ENCODE peak calls at places on chromosomes 5 and 9, in five cellular contexts. One of them, this sample, is unnamed.

GRCh38 chr5:14483504-14484157 is 98.0 kb upstream of the OTULINL start:
- DNase-seq in HuH-7: no peak
- DNase-seq in hepatocyte: no peak
- DNase-seq in endothelial cell of umbilical vein: no peak
- DNase-seq in GM19239: no peak
- DNase-seq in this sample: no peak

GRCh38 chr9:29203216-29203930 is 1630.1 kb upstream of the C9orf72 start:
- DNase-seq in HuH-7: no peak
- DNase-seq in hepatocyte: peak; percentile 23
- DNase-seq in endothelial cell of umbilical vein: no peak
- DNase-seq in GM19239: no peak
- DNase-seq in this sample: no peak

GRCh38 chr9:129571298-129572051 is 49.4 kb downstream of the C9orf50 start:
- DNase-seq in HuH-7: no peak
- DNase-seq in hepatocyte: no peak
- DNase-seq in endothelial cell of umbilical vein: no peak
- DNase-seq in GM19239: no peak
- DNase-seq in this sample: peak; percentile 71

GRCh38 chr5:175479125-175479881 is 943 bp downstream of the SFXN1 start:
- DNase-seq in HuH-7: no peak
- DNase-seq in hepatocyte: peak; percentile 48
- DNase-seq in endothelial cell of umbilical vein: no peak
- DNase-seq in GM19239: no peak
- DNase-seq in this sample: peak; percentile 21

GRCh38 chr5:131217791-131218190 is 46.1 kb upstream of the CDC42SE2 start:
- DNase-seq in HuH-7: no peak
- DNase-seq in hepatocyte: no peak
- DNase-seq in endothelial cell of umbilical vein: no peak
- DNase-seq in GM19239: no peak
- DNase-seq in this sample: no peak

GRCh38 chr9:127463891-127464290 is 12.6 kb downstream of the LRSAM1 start:
- DNase-seq in HuH-7: no peak
- DNase-seq in hepatocyte: peak; percentile 36
- DNase-seq in endothelial cell of umbilical vein: no peak
- DNase-seq in GM19239: no peak
- DNase-seq in this sample: no peak

GRCh38 chr5:90562331-90562730 is 3.7 kb downstream of the ADGRV1 start:
- DNase-seq in HuH-7: no peak
- DNase-seq in hepatocyte: no peak
- DNase-seq in endothelial cell of umbilical vein: no peak
- DNase-seq in GM19239: no peak
- DNase-seq in this sample: no peak

GRCh38 chr5:66554211-66554610 is 42.0 kb upstream of the MAST4 start:
- DNase-seq in HuH-7: no peak
- DNase-seq in hepatocyte: no peak
- DNase-seq in endothelial cell of umbilical vein: no peak
- DNase-seq in GM19239: peak; percentile 28
- DNase-seq in this sample: peak; percentile 12

GRCh38 chr9:130191749-130192120 is 19.5 kb downstream of the NCS1 start:
- DNase-seq in HuH-7: no peak
- DNase-seq in hepatocyte: no peak
- DNase-seq in endothelial cell of umbilical vein: no peak
- DNase-seq in GM19239: no peak
- DNase-seq in this sample: no peak

GRCh38 chr5:18113724-18114123 is 479.5 kb downstream of the TAF11L14 start:
- DNase-seq in HuH-7: no peak
- DNase-seq in hepatocyte: peak; percentile 22
- DNase-seq in endothelial cell of umbilical vein: no peak
- DNase-seq in GM19239: no peak
- DNase-seq in this sample: no peak

GRCh38 chr5:135048286-135048685 is 14.3 kb upstream of the PITX1 start:
- DNase-seq in HuH-7: no peak
- DNase-seq in hepatocyte: no peak
- DNase-seq in endothelial cell of umbilical vein: no peak
- DNase-seq in GM19239: no peak
- DNase-seq in this sample: no peak

GRCh38 chr5:104361932-104362331 is 799.3 kb upstream of the NUDT12 start:
- DNase-seq in HuH-7: no peak
- DNase-seq in hepatocyte: no peak
- DNase-seq in endothelial cell of umbilical vein: no peak
- DNase-seq in GM19239: no peak
- DNase-seq in this sample: no peak